ENCODE peak calls at places on chromosome X, in four cellular contexts. N is RWPE1, W is suprapubic skin, X is IMR-90. H is an unnamed sample.

GRCh38 chrX:13692771-13693231 is 3.9 kb downstream of the RAB9A start:
- DNase-seq in N (no peak), W (no peak), X (no peak), H (no peak)

GRCh38 chrX:856901-857300 is 226.3 kb downstream of the SHOX start:
- DNase-seq in X (no peak), W (no peak), N (no peak), H (no peak)

GRCh38 chrX:26649534-26649933 is 433.6 kb downstream of the MAGEB5 start:
- DNase-seq in W (no peak), X (peak), N (no peak), H (no peak)

GRCh38 chrX:101450052-101450451 is 35.2 kb upstream of the ARMCX4 start:
- DNase-seq in N (no peak), X (no peak), W (no peak), H (no peak)

GRCh38 chrX:50111762-50112161 is 89.0 kb downstream of the AKAP4 start:
- DNase-seq in X (no peak), W (no peak), N (no peak), H (no peak)

GRCh38 chrX:790031-790430 is 159.4 kb downstream of the SHOX start:
- DNase-seq in X (no peak), N (no peak), W (no peak), H (no peak)

GRCh38 chrX:39318497-39319343 is 517.5 kb downstream of the MID1IP1 start:
- DNase-seq in N (no peak), W (no peak), X (no peak), H (no peak)

GRCh38 chrX:10360121-10360520 is 203.3 kb downstream of the CLCN4 start:
- DNase-seq in N (no peak), W (no peak), X (peak), H (no peak)

GRCh38 chrX:17836830-17837229 is 24.3 kb downstream of the RAI2 start:
- DNase-seq in X (no peak), N (no peak), W (no peak), H (no peak)

GRCh38 chrX:39813631-39814246 is 284.0 kb downstream of the BCOR start:
- DNase-seq in N (no peak), W (peak), X (peak), H (no peak)

GRCh38 chrX:107304141-107304540 is 97.7 kb downstream of the DNAAF6 start:
- DNase-seq in X (no peak), N (no peak), W (no peak), H (no peak)

GRCh38 chrX:38929966-38930421 is 128.7 kb downstream of the MID1IP1 start:
- DNase-seq in X (peak), W (no peak), N (no peak), H (no peak)

GRCh38 chrX:24668111-24668510 is 21.0 kb upstream of the PCYT1B start:
- DNase-seq in W (no peak), N (no peak), X (no peak), H (no peak)

GRCh38 chrX:1334854-1335253 is 1.7 kb upstream of the IL3RA start:
- DNase-seq in W (no peak), N (no peak), X (no peak), H (no peak)

GRCh38 chrX:6049132-6049531 is 179.5 kb downstream of the NLGN4X start:
- DNase-seq in W (no peak), X (no peak), N (no peak), H (no peak)

GRCh38 chrX:23756165-23756564 is 13.1 kb upstream of the ACOT9 start:
- DNase-seq in W (no peak), X (peak), N (no peak), H (peak)

GRCh38 chrX:295136-295535 is 14.0 kb downstream of the PLCXD1 start:
- DNase-seq in N (no peak), W (peak), X (no peak), H (peak)

GRCh38 chrX:108420481-108420880 is 17.7 kb downstream of the COL4A6 start:
- DNase-seq in W (no peak), N (no peak), X (no peak), H (no peak)

GRCh38 chrX:154320406-154320805 is 24.8 kb downstream of the TKTL1 start:
- DNase-seq in N (no peak), X (no peak), W (no peak), H (no peak)

GRCh38 chrX:154322890-154323289 is 27.3 kb downstream of the TKTL1 start:
- DNase-seq in N (no peak), W (no peak), X (no peak), H (no peak)

GRCh38 chrX:154321152-154321551 is 25.6 kb downstream of the TKTL1 start:
- DNase-seq in W (no peak), N (no peak), X (no peak), H (no peak)

GRCh38 chrX:154323537-154323936 is 27.9 kb downstream of the TKTL1 start:
- DNase-seq in W (no peak), X (no peak), N (no peak), H (no peak)

DNA sequence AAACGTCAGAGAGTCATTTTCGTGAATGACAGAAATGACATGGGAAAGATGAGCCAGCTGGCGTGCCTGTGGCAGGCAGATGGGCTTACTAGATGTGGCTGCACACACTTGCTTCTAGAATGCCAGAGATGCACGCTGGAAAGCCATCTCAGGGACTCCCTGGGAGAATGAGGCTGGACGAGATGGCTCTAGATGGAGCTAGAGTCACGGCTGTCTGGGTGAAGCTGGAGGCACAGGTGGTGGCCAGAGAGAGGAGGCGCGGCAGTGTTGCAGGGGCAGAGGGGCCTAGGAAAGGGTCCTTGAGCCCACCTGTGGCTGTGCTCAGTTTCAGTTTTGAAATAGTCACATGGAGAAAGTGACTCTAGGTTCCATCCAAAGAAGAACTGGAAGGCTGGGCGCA is 26.0 kb downstream of the TKTL1 start:
- DNase-seq in N (no peak), W (no peak), X (no peak), H (no peak)
- TF ChIP-seq CTCF in N (no peak), W (no peak), X (peak), H (no peak)

GRCh38 chrX:120137439-120137838 is 21.0 kb upstream of the RHOXF2 start:
- DNase-seq in X (no peak), W (no peak), N (no peak), H (no peak)
- TF ChIP-seq CTCF in X (peak), W (no peak), N (peak), H (no peak)

GRCh38 chrX:30821116-30821515 is 67.9 kb downstream of the TAB3 start:
- DNase-seq in X (no peak), W (no peak), N (no peak), H (no peak)
- TF ChIP-seq CTCF in X (no peak), W (no peak), N (no peak), H (no peak)

DNA sequence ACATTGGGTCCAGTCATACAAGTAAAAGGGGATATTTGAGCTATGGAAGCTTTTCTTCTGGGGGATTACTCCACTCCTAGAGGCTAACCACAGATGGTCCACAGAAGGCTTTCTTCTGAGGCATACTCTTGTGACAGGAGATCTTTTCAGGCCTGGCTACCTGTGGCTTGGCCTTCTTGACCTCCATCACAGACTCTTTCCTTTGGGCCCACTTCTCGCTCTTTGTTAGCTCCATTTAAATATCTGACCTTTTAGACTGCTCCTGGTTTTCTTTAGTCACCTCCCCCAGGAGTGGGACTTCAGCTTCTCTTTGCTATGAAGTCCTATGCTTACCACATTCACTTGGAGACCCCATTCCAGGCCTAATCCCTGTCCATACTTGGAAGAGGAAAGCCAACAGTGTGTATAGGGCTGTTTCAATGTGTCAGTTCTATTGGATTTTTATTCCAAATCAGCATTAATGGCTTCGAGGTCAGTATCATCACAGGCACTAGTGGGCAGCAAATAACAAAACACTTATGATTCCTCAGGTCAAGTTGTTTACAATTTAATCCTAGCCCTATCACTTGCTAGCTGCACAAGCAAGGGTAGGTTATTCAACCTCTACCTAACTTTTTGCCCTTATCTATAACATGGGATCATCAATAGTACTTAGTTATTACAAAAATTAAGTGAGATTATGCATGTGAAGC is 26.3 kb downstream of the GPC3 start:
- DNase-seq in N (no peak), W (no peak), X (no peak), H (no peak)
- TF ChIP-seq CTCF in N (peak), W (no peak), X (no peak), H (no peak)

GRCh38 chrX:154696328-154697045 is 43.1 kb upstream of the CTAG2 start:
- DNase-seq in N (peak), W (no peak), X (peak), H (no peak)
- TF ChIP-seq CTCF in N (no peak), W (no peak), X (no peak), H (no peak)

GRCh38 chrX:69161786-69162349 is 3.4 kb downstream of the PJA1 start:
- DNase-seq in N (no peak), X (no peak), W (no peak), H (no peak)

GRCh38 chrX:69161371-69161770 is 3.9 kb downstream of the PJA1 start:
- DNase-seq in N (no peak), X (no peak), W (no peak), H (no peak)

GRCh38 chrX:69156638-69157037 is 8.6 kb downstream of the PJA1 start:
- DNase-seq in W (no peak), N (no peak), X (no peak), H (no peak)

GRCh38 chrX:69155786-69156520 is 9.3 kb downstream of the PJA1 start:
- DNase-seq in X (no peak), N (no peak), W (no peak), H (no peak)

DNA sequence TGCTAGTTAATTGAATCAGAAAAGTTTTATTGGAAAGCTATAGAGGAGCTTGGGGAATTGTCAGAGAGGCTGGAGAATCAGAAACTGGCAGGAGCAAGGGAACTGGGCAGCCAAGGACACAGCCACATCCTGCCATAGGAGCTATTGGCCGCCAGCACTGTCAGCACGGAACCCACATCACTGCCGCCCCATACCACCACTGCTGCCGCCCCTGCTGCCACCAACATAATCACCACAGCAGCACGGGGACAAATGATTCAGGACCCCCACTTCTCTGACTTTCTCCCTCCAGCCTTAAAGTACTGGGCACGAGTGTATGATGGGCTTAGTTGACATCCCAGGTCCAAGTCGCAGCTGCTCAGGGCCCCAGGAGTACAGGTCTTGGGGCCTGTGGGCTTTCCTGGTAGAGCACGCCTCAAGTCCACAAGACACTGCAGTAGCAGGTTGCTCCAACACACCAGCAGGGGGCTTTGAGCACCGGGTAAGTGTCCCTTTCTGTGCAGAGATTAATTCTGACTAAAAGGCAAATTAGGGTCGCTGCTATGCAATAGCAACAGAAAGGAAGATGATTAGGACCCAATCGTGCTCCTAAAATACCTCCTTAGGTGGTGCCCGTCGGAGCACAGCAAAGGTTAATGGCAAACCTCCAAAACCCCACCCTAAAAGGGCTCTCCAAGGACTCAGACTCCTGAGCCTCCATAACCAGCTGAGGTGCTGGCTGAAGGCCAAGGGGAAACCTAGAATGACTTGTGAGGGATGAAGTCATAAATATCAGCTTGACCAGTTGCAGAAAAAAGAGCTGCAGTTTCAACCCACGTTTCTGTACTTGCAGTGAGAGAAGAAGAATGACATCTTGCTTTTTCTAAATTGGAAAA is 6.8 kb downstream of the PJA1 start:
- DNase-seq in X (peak), N (peak), W (no peak), H (no peak)
- TF ChIP-seq CTCF in X (peak), N (peak), W (no peak), H (peak)

GRCh38 chrX:78098108-78098507 is 5.9 kb upstream of the PGK1 start:
- DNase-seq in N (no peak), X (no peak), W (no peak), H (no peak)

DNA sequence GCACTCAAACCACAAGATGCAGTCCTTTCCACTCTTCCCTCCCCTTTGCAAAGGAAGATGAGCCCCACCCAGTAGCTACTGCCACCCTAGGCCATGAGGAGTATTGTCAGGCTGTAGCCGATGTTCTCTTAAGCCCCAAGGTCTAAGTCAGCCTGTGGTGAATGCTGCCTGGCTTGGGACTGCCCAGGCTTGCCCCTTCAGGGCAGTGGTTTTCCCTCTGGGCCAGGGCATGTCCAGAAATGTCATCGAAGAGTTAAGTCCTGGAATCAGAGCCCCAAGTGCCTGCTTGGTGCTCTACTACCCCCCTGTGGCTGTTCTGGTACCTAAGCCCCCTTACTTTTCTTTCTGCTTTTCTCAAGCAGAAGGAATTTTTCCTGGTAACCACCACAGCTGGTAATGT is 11.8 kb upstream of the PGK1 start:
- DNase-seq in W (no peak), N (peak), X (peak), H (no peak)
- TF ChIP-seq CTCF in W (no peak), N (peak), X (peak), H (peak)

GRCh38 chrX:41332988-41333743 is 796 bp upstream of the DDX3X start:
- DNase-seq in W (peak), X (peak), N (peak), H (peak)

GRCh38 chrX:41334866-41335589 is 1.1 kb downstream of the DDX3X start:
- DNase-seq in N (peak), X (peak), W (peak), H (peak)

GRCh38 chrX:41333744-41333993 is 293 bp upstream of the DDX3X start:
- DNase-seq in X (peak), W (peak), N (peak), H (no peak)

GRCh38 chrX:41335590-41336331 is 1.8 kb downstream of the DDX3X start:
- DNase-seq in X (peak), N (no peak), W (no peak), H (no peak)

DNA sequence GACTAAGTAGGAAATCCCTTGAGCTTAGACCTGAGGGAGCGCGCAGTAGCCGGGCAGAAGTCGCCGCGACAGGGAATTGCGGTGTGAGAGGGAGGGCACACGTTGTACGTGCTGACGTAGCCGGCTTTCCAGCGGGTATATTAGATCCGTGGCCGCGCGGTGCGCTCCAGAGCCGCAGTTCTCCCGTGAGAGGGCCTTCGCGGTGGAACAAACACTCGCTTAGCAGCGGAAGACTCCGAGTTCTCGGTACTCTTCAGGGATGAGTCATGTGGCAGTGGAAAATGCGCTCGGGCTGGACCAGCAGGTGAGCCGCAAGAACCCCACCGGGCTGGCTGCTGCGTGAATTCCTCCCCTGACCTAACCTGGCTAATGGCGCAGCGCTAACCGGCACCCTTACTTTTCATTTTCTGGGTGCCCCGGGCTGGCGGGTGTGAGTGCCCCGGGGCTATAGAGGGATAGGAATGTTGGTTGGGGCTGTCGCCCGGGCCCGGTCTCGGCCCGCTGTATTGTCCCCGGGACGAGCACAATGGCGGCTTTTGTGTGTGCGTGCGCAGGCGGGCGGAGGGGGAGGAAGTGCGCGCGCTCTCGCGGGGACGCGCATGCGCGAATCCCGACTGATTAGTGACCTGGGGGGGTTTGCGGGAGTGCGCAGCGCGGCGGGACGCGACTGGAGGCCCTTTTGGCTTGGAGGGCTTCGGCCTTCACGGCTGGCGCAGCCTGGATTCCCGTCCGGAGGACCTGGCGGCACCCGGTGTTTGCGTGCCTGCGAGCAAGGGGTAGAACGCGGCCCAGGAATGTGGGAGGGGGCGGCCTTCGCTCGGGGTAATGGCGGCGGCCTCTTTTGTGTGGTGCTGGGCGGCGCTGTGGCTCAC is at the start of gene DDX3X:
- DNase-seq in W (peak), N (peak), X (peak), H (peak)
- TF ChIP-seq CTCF in W (peak), N (no peak), X (peak), H (no peak)

GRCh38 chrX:115940888-115941332 is 229.6 kb upstream of the AGTR2 start:
- DNase-seq in W (peak), N (no peak), X (peak), H (no peak)
- TF ChIP-seq CTCF in W (peak), N (no peak), X (peak), H (no peak)

GRCh38 chrX:153744210-153745066 is 19.6 kb upstream of the PLXNB3 start:
- DNase-seq in N (no peak), X (no peak), W (peak), H (no peak)
- TF ChIP-seq CTCF in N (no peak), X (peak), W (no peak), H (no peak)

H was measured in CD14-positive monocyte.